ENCODE peak calls at places on chromosomes 13 and 19, in six cellular contexts. P is GM12878, Y is IMR-90, O is A549, G is HepG2, J is K562. L is an unnamed sample.

GRCh38 chr13:76454991-76455390 is 431.2 kb downstream of the KCTD12 start:
- DNase-seq in Y (peak), G (no peak), P (no peak), J (no peak), O (no peak), L (no peak)

GRCh38 chr19:38656171-38656981 is 8.9 kb downstream of the ACTN4 start:
- DNase-seq in P (no peak), O (peak), G (peak), Y (peak), J (no peak), L (no peak)

GRCh38 chr13:77810430-77810829 is 108.2 kb downstream of the EDNRB start:
- DNase-seq in G (no peak), O (peak), P (no peak), Y (peak), J (no peak), L (peak)

GRCh38 chr13:110520431-110521295 is 40.9 kb downstream of the RAB20 start:
- DNase-seq in O (peak), J (no peak), P (no peak), G (no peak), Y (peak), L (no peak)

GRCh38 chr19:38634757-38635482 is 12.5 kb upstream of the ACTN4 start:
- DNase-seq in O (peak), P (peak), J (peak), G (no peak), Y (peak), L (peak)

GRCh38 chr13:64871742-64872141 is 2358.4 kb downstream of the PCDH9 start:
- DNase-seq in J (no peak), Y (no peak), P (no peak), O (no peak), G (peak), L (no peak)

GRCh38 chr19:38901683-38902082 is 1.9 kb downstream of the NFKBIB start:
- DNase-seq in Y (no peak), P (no peak), J (no peak), G (no peak), O (no peak), L (no peak)

GRCh38 chr13:54989418-54989817 is 1960.8 kb downstream of the OLFM4 start:
- DNase-seq in Y (no peak), J (no peak), G (no peak), P (no peak), O (no peak), L (no peak)

GRCh38 chr19:54207908-54208783 is 7.5 kb downstream of the RPS9 start:
- DNase-seq in G (peak), O (peak), J (peak), Y (peak), P (peak), L (no peak)

GRCh38 chr13:112065867-112066623 is 904 bp upstream of the SOX1 start:
- DNase-seq in G (no peak), P (no peak), O (no peak), J (no peak), Y (no peak), L (no peak)

GRCh38 chr13:51844862-51845573 is at the start of gene TMEM272:
- DNase-seq in J (peak), Y (peak), G (peak), P (no peak), O (peak), L (peak)

GRCh38 chr13:23344923-23345322 is 88.6 kb downstream of the SACS start:
- DNase-seq in Y (no peak), G (no peak), P (no peak), O (no peak), J (no peak), L (no peak)
- TF ChIP-seq BHLHE40 in Y (no peak), G (no peak), P (no peak), O (no peak), J (no peak), L (no peak)

DNA sequence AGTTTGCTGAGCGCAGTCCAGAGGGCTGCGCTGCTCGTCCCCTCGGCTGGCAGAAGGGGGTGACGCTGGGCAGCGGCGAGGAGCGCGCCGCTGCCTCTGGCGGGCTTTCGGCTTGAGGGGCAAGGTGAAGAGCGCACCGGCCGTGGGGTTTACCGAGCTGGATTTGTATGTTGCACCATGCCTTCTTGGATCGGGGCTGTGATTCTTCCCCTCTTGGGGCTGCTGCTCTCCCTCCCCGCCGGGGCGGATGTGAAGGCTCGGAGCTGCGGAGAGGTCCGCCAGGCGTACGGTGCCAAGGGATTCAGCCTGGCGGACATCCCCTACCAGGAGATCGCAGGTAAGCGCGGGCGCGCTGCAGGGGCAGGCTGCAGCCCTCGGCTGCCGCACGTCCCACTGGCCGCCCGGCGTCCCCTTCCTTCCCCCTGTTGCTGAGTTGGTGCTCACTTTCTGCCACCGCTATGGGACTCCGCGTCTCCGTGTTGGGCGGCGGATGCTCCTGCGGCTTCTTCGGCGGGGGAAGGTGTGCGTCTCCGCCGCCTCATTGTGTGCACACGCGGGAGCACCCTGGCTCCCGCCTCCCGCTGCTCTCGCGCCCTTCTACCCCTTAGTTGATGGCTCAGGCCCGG is 786 bp downstream of the GPC6 start:
- DNase-seq in P (no peak), G (peak), O (peak), J (no peak), Y (peak), L (peak)
- TF ChIP-seq BHLHE40 in P (no peak), G (no peak), O (no peak), J (no peak), Y (no peak), L (no peak)

GRCh38 chr13:62327367-62327766 is 911.7 kb upstream of the PCDH20 start:
- DNase-seq in P (no peak), J (no peak), O (no peak), G (no peak), Y (no peak), L (no peak)
- TF ChIP-seq BHLHE40 in P (no peak), J (no peak), O (no peak), G (no peak), Y (no peak), L (no peak)

GRCh38 chr19:15911599-15912237 is 13.8 kb upstream of the CYP4F2 start:
- DNase-seq in J (no peak), O (no peak), Y (no peak), G (no peak), P (no peak), L (peak)
- TF ChIP-seq BHLHE40 in J (no peak), O (no peak), Y (no peak), G (no peak), P (no peak), L (no peak)

GRCh38 chr19:35639863-35640262 is 1.7 kb upstream of the ETV2 start:
- DNase-seq in G (no peak), P (no peak), Y (no peak), J (no peak), O (no peak), L (no peak)

GRCh38 chr19:35633727-35634440 is 5.0 kb downstream of the RBM42 start:
- DNase-seq in J (no peak), G (no peak), Y (no peak), P (no peak), O (no peak), L (no peak)

GRCh38 chr19:35639321-35639639 is 2.3 kb upstream of the ETV2 start:
- DNase-seq in G (no peak), Y (no peak), O (no peak), J (no peak), P (no peak), L (no peak)

GRCh38 chr19:35636651-35637050 is 4.9 kb upstream of the ETV2 start:
- DNase-seq in J (no peak), P (no peak), Y (no peak), O (no peak), G (no peak), L (no peak)

GRCh38 chr19:35637165-35637564 is 4.4 kb upstream of the ETV2 start:
- DNase-seq in Y (no peak), G (no peak), J (no peak), O (no peak), P (no peak), L (no peak)
- TF ChIP-seq BHLHE40 in Y (no peak), G (no peak), J (no peak), O (no peak), P (no peak), L (no peak)